ENCODE peak calls at places on chromosomes 12 and 14, in six cellular contexts. A is neural progenitor cell, M is body of pancreas, Z is GM23338, G is cardiac muscle cell, D is transverse colon. I is an unnamed sample.

GRCh38 chr14:53608369-53608768 is 348.3 kb downstream of the BMP4 start:
- DNase-seq in Z (no peak), G (no peak), A (no peak), D (peak; percentile 64), M (no peak), I (no peak)

GRCh38 chr12:124768462-124769165 is 95.0 kb downstream of the SCARB1 start:
- DNase-seq in A (no peak), D (no peak), M (no peak), G (no peak), Z (no peak), I (no peak)

GRCh38 chr12:124544983-124545382 is 22.4 kb downstream of the NCOR2 start:
- DNase-seq in A (no peak), Z (no peak), M (no peak), D (no peak), G (no peak), I (no peak)

GRCh38 chr14:94761348-94761998 is 8.4 kb downstream of the GSC start:
- DNase-seq in A (no peak), G (peak; percentile 66), Z (no peak), D (no peak), M (no peak), I (peak; percentile 10)

GRCh38 chr12:50184261-50184660 is 17.1 kb upstream of the CERS5 start:
- DNase-seq in A (no peak), Z (no peak), D (peak; percentile 35), M (no peak), G (no peak), I (no peak)

GRCh38 chr14:35365130-35366047 is 39.2 kb downstream of the NFKBIA start:
- DNase-seq in M (peak; percentile 47), Z (no peak), G (no peak), A (no peak), D (peak; percentile 68), I (peak; percentile 80)

GRCh38 chr14:23406244-23406643 is 1.8 kb downstream of the MYH6 start:
- DNase-seq in M (no peak), G (no peak), Z (no peak), D (no peak), A (no peak), I (no peak)

GRCh38 chr12:20404576-20405346 is 36.4 kb downstream of the PDE3A start:
- DNase-seq in G (no peak), Z (no peak), D (peak; percentile 40), M (peak; percentile 32), A (no peak), I (peak; percentile 7)

GRCh38 chr14:56185991-56186390 is 67.8 kb downstream of the PELI2 start:
- DNase-seq in D (no peak), A (no peak), G (no peak), Z (no peak), M (peak; percentile 81), I (no peak)

GRCh38 chr12:31406345-31406744 is 80.4 kb upstream of the SINHCAF start:
- DNase-seq in G (no peak), Z (no peak), M (no peak), A (no peak), D (no peak), I (no peak)

GRCh38 chr14:69921052-69921451 is 41.8 kb downstream of the SMOC1 start:
- DNase-seq in Z (no peak), A (no peak), M (no peak), G (no peak), D (no peak), I (no peak)

GRCh38 chr12:11174022-11174421 is 3.0 kb downstream of the SMIM10L1 start:
- DNase-seq in M (no peak), D (no peak), Z (no peak), A (no peak), G (no peak), I (no peak)

GRCh38 chr14:100747021-100747586 is 20.4 kb downstream of the DLK1 start:
- DNase-seq in G (no peak), D (no peak), M (peak; percentile 15), A (no peak), Z (no peak), I (peak; percentile 79)

GRCh38 chr14:97412933-97413574 is 615.9 kb downstream of the VRK1 start:
- DNase-seq in M (no peak), D (no peak), G (no peak), Z (no peak), A (peak; percentile 38), I (no peak)

GRCh38 chr14:98350213-98350612 is 921.8 kb downstream of the BCL11B start:
- DNase-seq in M (no peak), Z (no peak), D (no peak), G (no peak), A (no peak), I (no peak)

GRCh38 chr12:89211456-89211855 is 140.8 kb downstream of the DUSP6 start:
- DNase-seq in A (no peak), G (no peak), M (no peak), D (no peak), Z (no peak), I (no peak)

GRCh38 chr14:62138593-62138992 is 376.4 kb downstream of the SNAPC1 start:
- DNase-seq in G (peak; percentile 10), D (no peak), M (no peak), Z (peak; percentile 16), A (peak; percentile 57), I (no peak)

GRCh38 chr14:68688872-68689371 is 103.9 kb downstream of the ZFP36L1 start:
- DNase-seq in M (no peak), D (no peak), A (peak; percentile 40), Z (peak; percentile 28), G (no peak), I (peak; percentile 18)
- H3K4me1 ChIP-seq in M (peaks cover 21% of the 10 kb centered on the region), D (no peaks in the 10 kb centered on the region), A (peaks cover 47% of the 10 kb centered on the region), Z (peaks cover 15% of the 10 kb centered on the region), G (peaks cover 33% of the 10 kb centered on the region), I (peaks cover 8% of the 10 kb centered on the region)

DNA sequence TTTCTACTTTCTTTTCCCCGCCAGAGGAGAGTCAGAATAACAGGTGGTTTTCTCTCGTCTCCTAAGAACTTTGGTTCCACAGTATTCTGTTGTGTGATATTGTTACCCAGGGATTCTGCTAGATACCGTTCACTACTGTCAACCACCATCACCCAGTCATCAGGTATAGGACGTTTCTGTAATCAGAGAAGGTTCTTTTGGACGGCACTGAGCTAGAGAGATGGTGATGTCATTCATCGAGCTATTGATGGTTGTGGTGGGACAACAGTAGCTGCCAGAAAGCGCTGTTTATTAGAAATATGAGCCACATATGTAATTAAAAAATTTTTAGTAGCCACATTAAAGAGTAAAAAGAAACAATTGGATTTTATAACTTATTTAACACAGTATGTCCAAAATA is 17.0 kb downstream of the ERC1 start:
- DNase-seq in D (no peak), Z (no peak), M (no peak), G (no peak), A (no peak), I (no peak)
- H3K4me3 ChIP-seq in D (no peak overlapping the region), Z (no peak overlapping the region), M (no peak overlapping the region), G (no peak overlapping the region), A (no peak overlapping the region), I (no peak overlapping the region)

GRCh38 chr14:64682173-64682710 is 22.0 kb upstream of the PLEKHG3 start:
- DNase-seq in G (no peak), M (peak; percentile 76), Z (peak; percentile 66), D (peak; percentile 64), A (no peak), I (peak; percentile 94)
- TF ChIP-seq CTCF in G (no peak), M (no peak), Z (peak; percentile 35), D (no peak), A (no peak), I (no peak)

GRCh38 chr12:112759786-112760185 is 31.8 kb upstream of the RPH3A start:
- DNase-seq in G (peak; percentile 18), A (no peak), M (no peak), Z (no peak), D (no peak), I (no peak)

GRCh38 chr12:112756918-112757317 is 34.6 kb upstream of the RPH3A start:
- DNase-seq in M (no peak), Z (no peak), D (no peak), A (no peak), G (no peak), I (no peak)

GRCh38 chr12:112755507-112755906 is 36.0 kb upstream of the RPH3A start:
- DNase-seq in M (no peak), D (no peak), Z (no peak), G (no peak), A (no peak), I (no peak)

GRCh38 chr12:112762753-112763152 is 28.8 kb upstream of the RPH3A start:
- DNase-seq in M (no peak), A (no peak), D (no peak), G (no peak), Z (no peak), I (no peak)

DNA sequence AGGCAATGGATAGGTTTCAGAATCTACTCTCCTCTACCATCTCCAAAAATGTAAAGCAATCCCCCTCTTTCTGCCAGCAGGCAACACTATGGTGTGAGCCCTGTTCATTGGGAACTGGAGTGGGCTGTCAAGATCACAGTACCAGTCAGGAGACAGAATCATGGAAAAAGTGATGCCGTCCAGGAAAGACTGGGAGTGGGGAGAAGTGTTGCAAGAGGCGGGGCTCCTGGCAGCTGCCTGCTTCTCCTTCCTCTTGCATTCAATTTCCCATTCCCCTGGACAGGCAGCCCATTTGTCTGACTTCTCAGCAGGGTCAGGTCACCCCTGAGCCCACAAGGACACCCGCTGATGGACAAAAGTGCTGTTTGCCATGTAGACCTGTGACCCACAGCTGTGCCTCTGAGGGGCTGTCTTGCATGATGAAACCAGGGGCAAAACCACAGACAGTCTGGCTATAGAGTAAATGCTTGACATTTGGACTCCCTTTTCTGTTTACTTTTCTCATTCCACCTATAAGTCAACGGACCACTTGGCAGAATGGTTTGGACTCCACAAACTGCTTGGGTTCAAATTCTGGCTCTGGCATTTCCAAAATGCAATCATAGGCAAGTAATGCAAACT is 30.1 kb upstream of the RPH3A start:
- DNase-seq in Z (no peak), A (no peak), M (no peak), D (no peak), G (peak; percentile 51), I (no peak)
- H3K4me1 ChIP-seq in Z (no peaks in the 10 kb centered on the region), A (peaks cover 8% of the 10 kb centered on the region), M (no peaks in the 10 kb centered on the region), D (no peaks in the 10 kb centered on the region), G (peaks cover 6% of the 10 kb centered on the region), I (no peaks in the 10 kb centered on the region)

I was measured in thyroid gland.